ENCODE peak calls at places on chromosomes 16 and 17, in five cellular contexts. J is stimulated activated CD8-positive, alpha-beta memory T cell treated with anti-CD3 and anti-CD28 coated beads, Interleukin-4, amount 100 ng/mL, for 24 hours; D is ACHN; O is HuH-7; C is activated effector memory CD4-positive, alpha-beta T cell treated with Interleukin-2 at 50 U/mL for 16 hours. Q is an unnamed sample.

GRCh38 chr17:82837586-82838320 is 2.1 kb downstream of the ZNF750 start:
- DNase-seq in D (no peak), J (no peak), O (no peak), C (no peak), Q (no peak)

GRCh38 chr16:82769845-82770244 is 143.1 kb downstream of the CDH13 start:
- DNase-seq in O (no peak), C (no peak), J (no peak), D (no peak), Q (no peak)

GRCh38 chr16:88448461-88449266 is 4.4 kb upstream of the ZFPM1 start:
- DNase-seq in O (no peak), D (no peak), J (no peak), C (no peak), Q (no peak)

GRCh38 chr16:10949424-10949970 is 5.1 kb downstream of the CLEC16A start:
- DNase-seq in O (no peak), D (peak; percentile 85), C (no peak), J (no peak), Q (no peak)

GRCh38 chr17:82407255-82407654 is 10.9 kb upstream of the HEXD start:
- DNase-seq in O (no peak), C (no peak), D (peak; percentile 60), J (no peak), Q (no peak)

GRCh38 chr17:31740611-31741082 is 118.4 kb downstream of the COPRS start:
- DNase-seq in O (no peak), C (no peak), D (no peak), J (no peak), Q (no peak)

GRCh38 chr17:57566724-57567123 is 178.4 kb downstream of the CCDC182 start:
- DNase-seq in O (no peak), C (no peak), J (no peak), D (no peak), Q (no peak)

GRCh38 chr17:4678448-4679026 is 25.4 kb downstream of the PELP1 start:
- DNase-seq in C (no peak), D (peak; percentile 76), O (peak; percentile 27), J (no peak), Q (no peak)

GRCh38 chr17:49106366-49107210 is 26.0 kb upstream of the B4GALNT2 start:
- DNase-seq in O (peak; percentile 60), D (no peak), J (no peak), C (no peak), Q (no peak)

Q was measured in GM12891.